ENCODE peak calls at places on chromosome 20, in ten cellular contexts. One of them, this sample, is unnamed.

GRCh38 chr20:47508228-47508752 is 6.6 kb downstream of the NCOA3 start:
- DNase-seq in SJSA1: no peak
- DNase-seq in SK-N-SH: no peak
- DNase-seq in left lung: no peak
- DNase-seq in GM23248: no peak
- DNase-seq in heart right ventricle: no peak
- DNase-seq in uterus: no peak
- DNase-seq in IMR-90: no peak
- DNase-seq in psoas muscle: no peak
- DNase-seq in thoracic aorta: no peak
- DNase-seq in this sample: no peak

GRCh38 chr20:2140561-2140960 is 38.9 kb downstream of the STK35 start:
- DNase-seq in SJSA1: no peak
- DNase-seq in SK-N-SH: no peak
- DNase-seq in left lung: no peak
- DNase-seq in GM23248: peak; percentile 77
- DNase-seq in heart right ventricle: peak; percentile 80
- DNase-seq in uterus: peak; percentile 57
- DNase-seq in IMR-90: peak; percentile 63
- DNase-seq in psoas muscle: peak; percentile 82
- DNase-seq in thoracic aorta: no peak
- DNase-seq in this sample: no peak

GRCh38 chr20:32536861-32537656 is 48.1 kb downstream of the NOL4L start:
- DNase-seq in SJSA1: no peak
- DNase-seq in SK-N-SH: peak; percentile 59
- DNase-seq in left lung: peak; percentile 52
- DNase-seq in GM23248: no peak
- DNase-seq in heart right ventricle: no peak
- DNase-seq in uterus: no peak
- DNase-seq in IMR-90: no peak
- DNase-seq in psoas muscle: peak; percentile 68
- DNase-seq in thoracic aorta: no peak
- DNase-seq in this sample: no peak

GRCh38 chr20:37973059-37973910 is 60.0 kb downstream of the TTI1 start:
- DNase-seq in SJSA1: no peak
- DNase-seq in SK-N-SH: no peak
- DNase-seq in left lung: no peak
- DNase-seq in GM23248: no peak
- DNase-seq in heart right ventricle: no peak
- DNase-seq in uterus: no peak
- DNase-seq in IMR-90: no peak
- DNase-seq in psoas muscle: no peak
- DNase-seq in thoracic aorta: no peak
- DNase-seq in this sample: no peak

GRCh38 chr20:45970646-45971424 is 1.2 kb downstream of the ZNF335 start:
- DNase-seq in SJSA1: peak; percentile 24
- DNase-seq in SK-N-SH: peak; percentile 53
- DNase-seq in left lung: peak; percentile 53
- DNase-seq in GM23248: peak; percentile 75
- DNase-seq in heart right ventricle: peak; percentile 48
- DNase-seq in uterus: peak; percentile 34
- DNase-seq in IMR-90: peak; percentile 19
- DNase-seq in psoas muscle: no peak
- DNase-seq in thoracic aorta: no peak
- DNase-seq in this sample: peak; percentile 48

GRCh38 chr20:59720013-59720412 is 115.7 kb downstream of the PHACTR3 start:
- DNase-seq in SJSA1: no peak
- DNase-seq in SK-N-SH: no peak
- DNase-seq in left lung: no peak
- DNase-seq in GM23248: no peak
- DNase-seq in heart right ventricle: no peak
- DNase-seq in uterus: no peak
- DNase-seq in IMR-90: no peak
- DNase-seq in psoas muscle: no peak
- DNase-seq in thoracic aorta: no peak
- DNase-seq in this sample: no peak

GRCh38 chr20:11376998-11377397 is 540.7 kb upstream of the BTBD3 start:
- DNase-seq in SJSA1: no peak
- DNase-seq in SK-N-SH: no peak
- DNase-seq in left lung: no peak
- DNase-seq in GM23248: peak; percentile 41
- DNase-seq in heart right ventricle: no peak
- DNase-seq in uterus: no peak
- DNase-seq in IMR-90: peak; percentile 90
- DNase-seq in psoas muscle: no peak
- DNase-seq in thoracic aorta: no peak
- DNase-seq in this sample: peak; percentile 90

GRCh38 chr20:21609221-21609620 is 95.4 kb upstream of the NKX2-2 start:
- DNase-seq in SJSA1: no peak
- DNase-seq in SK-N-SH: no peak
- DNase-seq in left lung: no peak
- DNase-seq in GM23248: peak; percentile 28
- DNase-seq in heart right ventricle: no peak
- DNase-seq in uterus: no peak
- DNase-seq in IMR-90: no peak
- DNase-seq in psoas muscle: no peak
- DNase-seq in thoracic aorta: no peak
- DNase-seq in this sample: no peak

GRCh38 chr20:6744171-6744570 is 23.3 kb upstream of the BMP2 start:
- DNase-seq in SJSA1: no peak
- DNase-seq in SK-N-SH: no peak
- DNase-seq in left lung: no peak
- DNase-seq in GM23248: no peak
- DNase-seq in heart right ventricle: no peak
- DNase-seq in uterus: no peak
- DNase-seq in IMR-90: no peak
- DNase-seq in psoas muscle: no peak
- DNase-seq in thoracic aorta: no peak
- DNase-seq in this sample: no peak

DNA sequence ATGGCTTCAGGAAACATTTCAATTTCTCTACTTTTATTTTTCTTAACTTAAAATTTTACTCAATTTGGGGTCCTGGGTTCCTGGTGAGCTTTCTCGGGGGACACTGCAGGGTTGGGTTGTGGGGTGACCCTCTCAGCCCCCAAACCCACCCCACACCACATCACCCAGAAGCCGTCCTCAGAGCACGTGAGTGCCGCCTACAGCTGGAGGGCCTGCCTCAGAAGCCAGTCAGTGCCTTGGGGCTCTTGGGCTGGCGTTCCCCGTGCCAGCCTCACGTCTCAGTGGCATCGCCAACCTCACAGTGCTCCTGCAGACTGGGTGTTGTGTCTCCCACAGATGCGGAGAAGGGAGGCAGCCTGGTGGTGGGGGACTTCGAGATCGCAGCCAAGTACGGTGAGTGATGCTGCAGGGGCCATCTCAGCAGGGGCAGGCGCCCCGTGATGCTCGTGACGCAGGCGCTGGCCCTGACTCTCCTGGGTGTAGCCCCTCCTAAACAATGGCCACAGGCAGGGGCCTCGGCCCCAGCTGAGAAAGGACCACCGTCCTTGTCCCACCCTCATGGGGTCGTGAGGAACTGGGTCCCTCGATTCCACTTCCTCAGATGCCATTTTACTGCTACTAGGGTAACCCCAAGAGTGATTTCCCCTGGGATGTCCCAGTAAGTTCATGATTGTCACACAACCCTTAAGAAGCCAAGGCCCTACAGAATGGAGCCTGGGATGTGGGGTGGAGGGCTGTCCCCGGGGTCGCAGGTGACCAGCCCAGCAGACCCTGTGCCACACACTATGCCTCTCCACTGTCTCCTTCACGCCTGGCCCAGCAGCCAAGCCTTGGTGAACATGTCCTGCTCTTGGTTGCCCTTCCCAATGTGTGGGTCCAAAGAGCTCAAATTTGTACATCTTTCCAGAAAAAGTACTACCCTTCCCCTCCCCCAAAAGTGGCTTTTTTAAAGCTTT is 23.8 kb upstream of the PYGB start:
- DNase-seq in SJSA1: no peak
- DNase-seq in SK-N-SH: no peak
- DNase-seq in left lung: no peak
- DNase-seq in GM23248: no peak
- DNase-seq in heart right ventricle: no peak
- DNase-seq in uterus: peak; percentile 9
- DNase-seq in IMR-90: no peak
- DNase-seq in psoas muscle: no peak
- DNase-seq in thoracic aorta: no peak
- DNase-seq in this sample: no peak
- H3K4me3 ChIP-seq in SJSA1: no peak overlapping the region
- H3K4me3 ChIP-seq in SK-N-SH: no peak overlapping the region
- H3K4me3 ChIP-seq in left lung: no peak overlapping the region
- H3K4me3 ChIP-seq in GM23248: no peak overlapping the region
- H3K4me3 ChIP-seq in heart right ventricle: no peak overlapping the region
- H3K4me3 ChIP-seq in uterus: no peak overlapping the region
- H3K4me3 ChIP-seq in IMR-90: no peak overlapping the region
- H3K4me3 ChIP-seq in psoas muscle: no peak overlapping the region
- H3K4me3 ChIP-seq in thoracic aorta: no peak overlapping the region
- H3K4me3 ChIP-seq in this sample: no peak overlapping the region

GRCh38 chr20:35490736-35491181 is 35.4 kb downstream of the CEP250 start:
- DNase-seq in SJSA1: no peak
- DNase-seq in SK-N-SH: no peak
- DNase-seq in left lung: no peak
- DNase-seq in GM23248: no peak
- DNase-seq in heart right ventricle: no peak
- DNase-seq in uterus: no peak
- DNase-seq in IMR-90: no peak
- DNase-seq in psoas muscle: no peak
- DNase-seq in thoracic aorta: no peak
- DNase-seq in this sample: no peak
- H3K4me3 ChIP-seq in SJSA1: no peak overlapping the region
- H3K4me3 ChIP-seq in SK-N-SH: no peak overlapping the region
- H3K4me3 ChIP-seq in left lung: peak overlapping the region; percentile 46
- H3K4me3 ChIP-seq in GM23248: no peak overlapping the region
- H3K4me3 ChIP-seq in heart right ventricle: peak overlapping the region; percentile 33
- H3K4me3 ChIP-seq in uterus: no peak overlapping the region
- H3K4me3 ChIP-seq in IMR-90: no peak overlapping the region
- H3K4me3 ChIP-seq in psoas muscle: peak overlapping the region; percentile 40
- H3K4me3 ChIP-seq in thoracic aorta: peak overlapping the region; percentile 67
- H3K4me3 ChIP-seq in this sample: no peak overlapping the region

GRCh38 chr20:3786126-3786484 is 435 bp downstream of the CENPB start:
- DNase-seq in SJSA1: peak; percentile 55
- DNase-seq in SK-N-SH: peak; percentile 73
- DNase-seq in left lung: no peak
- DNase-seq in GM23248: peak; percentile 83
- DNase-seq in heart right ventricle: peak; percentile 50
- DNase-seq in uterus: no peak
- DNase-seq in IMR-90: peak; percentile 61
- DNase-seq in psoas muscle: peak; percentile 81
- DNase-seq in thoracic aorta: no peak
- DNase-seq in this sample: peak; percentile 74

GRCh38 chr20:3785240-3786125 is 1.1 kb downstream of the CENPB start:
- DNase-seq in SJSA1: no peak
- DNase-seq in SK-N-SH: peak; percentile 64
- DNase-seq in left lung: no peak
- DNase-seq in GM23248: peak; percentile 61
- DNase-seq in heart right ventricle: peak; percentile 19
- DNase-seq in uterus: no peak
- DNase-seq in IMR-90: no peak
- DNase-seq in psoas muscle: peak; percentile 64
- DNase-seq in thoracic aorta: no peak
- DNase-seq in this sample: no peak

GRCh38 chr20:3783516-3784225 is 2.4 kb upstream of the SPEF1 start:
- DNase-seq in SJSA1: no peak
- DNase-seq in SK-N-SH: no peak
- DNase-seq in left lung: no peak
- DNase-seq in GM23248: no peak
- DNase-seq in heart right ventricle: peak; percentile 4
- DNase-seq in uterus: no peak
- DNase-seq in IMR-90: no peak
- DNase-seq in psoas muscle: peak; percentile 41
- DNase-seq in thoracic aorta: no peak
- DNase-seq in this sample: no peak

GRCh38 chr20:3784226-3784853 is 2.2 kb downstream of the CENPB start:
- DNase-seq in SJSA1: no peak
- DNase-seq in SK-N-SH: no peak
- DNase-seq in left lung: no peak
- DNase-seq in GM23248: peak; percentile 44
- DNase-seq in heart right ventricle: peak; percentile 5
- DNase-seq in uterus: no peak
- DNase-seq in IMR-90: no peak
- DNase-seq in psoas muscle: peak; percentile 53
- DNase-seq in thoracic aorta: no peak
- DNase-seq in this sample: no peak

DNA sequence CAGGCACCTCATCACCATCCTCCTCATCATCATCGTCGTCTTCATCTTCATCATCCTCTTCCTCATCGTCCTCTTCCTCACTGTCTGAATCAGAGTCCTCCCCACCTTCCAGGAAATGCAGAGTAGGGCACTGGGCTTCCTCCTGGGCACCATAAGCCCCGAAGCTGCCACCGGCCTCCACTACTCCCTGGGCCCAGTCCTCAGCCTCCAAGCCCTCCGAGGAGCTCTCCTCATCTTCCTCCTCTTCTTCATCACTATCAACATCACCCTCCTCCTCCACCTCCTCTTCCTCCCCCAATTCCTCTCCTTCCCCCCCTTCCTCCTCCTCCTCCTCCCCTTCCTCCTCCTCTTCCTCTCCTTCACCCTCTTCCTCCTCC is 1.7 kb downstream of the CENPB start:
- DNase-seq in SJSA1: no peak
- DNase-seq in SK-N-SH: no peak
- DNase-seq in left lung: no peak
- DNase-seq in GM23248: no peak
- DNase-seq in heart right ventricle: no peak
- DNase-seq in uterus: no peak
- DNase-seq in IMR-90: no peak
- DNase-seq in psoas muscle: peak; percentile 32
- DNase-seq in thoracic aorta: no peak
- DNase-seq in this sample: no peak
- H3K4me3 ChIP-seq in SJSA1: peak overlapping the region; percentile 57
- H3K4me3 ChIP-seq in SK-N-SH: peak overlapping the region; percentile 74
- H3K4me3 ChIP-seq in left lung: peak overlapping the region; percentile 73
- H3K4me3 ChIP-seq in GM23248: peak overlapping the region; percentile 83
- H3K4me3 ChIP-seq in heart right ventricle: peak overlapping the region; percentile 90
- H3K4me3 ChIP-seq in uterus: peak overlapping the region; percentile 24
- H3K4me3 ChIP-seq in IMR-90: no peak overlapping the region
- H3K4me3 ChIP-seq in psoas muscle: peak overlapping the region; percentile 79
- H3K4me3 ChIP-seq in thoracic aorta: peak overlapping the region; percentile 83
- H3K4me3 ChIP-seq in this sample: peak overlapping the region; percentile 8

DNA sequence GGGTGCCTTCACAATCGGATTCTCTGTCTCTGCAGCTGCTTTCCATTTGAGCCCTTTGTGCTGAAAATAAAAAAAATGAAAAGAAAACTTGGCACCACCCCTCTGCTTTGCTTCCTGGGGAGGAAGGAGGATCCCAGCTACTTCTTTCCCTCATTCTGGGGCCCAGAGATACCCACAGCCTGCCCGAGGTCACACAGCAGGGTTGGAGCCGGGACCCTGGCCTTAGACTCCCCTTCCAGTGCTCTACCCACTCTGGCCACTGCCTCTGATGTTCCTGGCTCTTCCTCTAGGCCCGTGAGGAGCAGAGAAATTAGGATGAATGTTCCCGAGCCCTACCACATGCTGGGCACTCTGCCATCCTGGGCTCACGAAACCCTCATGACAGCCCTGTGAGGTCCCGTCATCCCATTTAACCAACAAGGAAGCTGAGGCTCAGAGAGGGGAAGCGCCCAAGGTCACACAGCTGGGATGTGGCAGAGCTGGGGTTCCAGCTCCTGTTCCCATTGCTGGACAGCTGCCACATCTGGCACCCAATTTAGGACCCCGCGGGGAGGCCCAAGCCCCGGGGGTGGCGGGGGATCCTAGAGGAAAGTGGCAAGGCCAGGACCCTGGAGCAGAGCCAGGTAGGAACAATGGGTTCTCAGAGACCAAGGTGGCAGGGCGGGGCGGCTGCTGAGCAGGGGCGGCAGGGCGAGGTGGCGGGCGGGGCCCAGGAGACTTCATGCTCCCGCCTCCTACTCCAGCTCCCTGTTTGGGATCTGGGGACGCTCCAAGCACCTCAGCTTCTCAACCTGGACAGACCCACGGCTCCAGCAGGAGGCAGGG is 76.6 kb downstream of the CEBPB start:
- DNase-seq in SJSA1: peak; percentile 65
- DNase-seq in SK-N-SH: no peak
- DNase-seq in left lung: peak; percentile 84
- DNase-seq in GM23248: peak; percentile 88
- DNase-seq in heart right ventricle: no peak
- DNase-seq in uterus: no peak
- DNase-seq in IMR-90: peak; percentile 36
- DNase-seq in psoas muscle: peak; percentile 77
- DNase-seq in thoracic aorta: no peak
- DNase-seq in this sample: peak; percentile 42
- H3K4me3 ChIP-seq in SJSA1: no peak overlapping the region
- H3K4me3 ChIP-seq in SK-N-SH: no peak overlapping the region
- H3K4me3 ChIP-seq in left lung: peak overlapping the region; percentile 31
- H3K4me3 ChIP-seq in GM23248: no peak overlapping the region
- H3K4me3 ChIP-seq in heart right ventricle: no peak overlapping the region
- H3K4me3 ChIP-seq in uterus: no peak overlapping the region
- H3K4me3 ChIP-seq in IMR-90: no peak overlapping the region
- H3K4me3 ChIP-seq in psoas muscle: no peak overlapping the region
- H3K4me3 ChIP-seq in thoracic aorta: peak overlapping the region; percentile 7
- H3K4me3 ChIP-seq in this sample: no peak overlapping the region

This sample was measured in choroid plexus epithelial cell.